ENCODE peak calls at places on chromosomes 6 and 20, in seven cellular contexts. H is aorta; X is neural progenitor cell; Y is HS-5; J is pancreas; G is stimulated activated naive B cell treated with anti-CD40 and anti-IgM and Interleukin-4, amounts not matched to agents 10 μg/mL and 1 μg/mL and 100 μg/mL, for 72 hours; F is M059J. C is an unnamed sample.

GRCh38 chr6:169397684-169398083 is 144.0 kb upstream of the THBS2 start:
- DNase-seq in X (no peak), J (no peak), G (no peak), F (no peak), Y (no peak), H (no peak), C (no peak)

GRCh38 chr6:117432273-117432672 is 6.5 kb upstream of the ROS1 start:
- DNase-seq in X (no peak), H (no peak), F (no peak), Y (no peak), G (no peak), J (no peak), C (no peak)

GRCh38 chr6:150959071-150959637 is 93.7 kb downstream of the MTHFD1L start:
- DNase-seq in F (no peak), H (no peak), Y (no peak), G (no peak), J (no peak), X (no peak), C (no peak)

GRCh38 chr20:8527998-8528397 is 395.9 kb downstream of the PLCB1 start:
- DNase-seq in Y (peak), G (no peak), J (no peak), X (no peak), F (peak), H (no peak), C (peak)

GRCh38 chr20:59013031-59013951 is 5.9 kb upstream of the TUBB1 start:
- DNase-seq in J (no peak), H (peak), X (no peak), Y (no peak), G (no peak), F (no peak), C (no peak)

GRCh38 chr6:139977887-139978332 is 603.5 kb upstream of the CITED2 start:
- DNase-seq in Y (no peak), G (no peak), J (no peak), X (no peak), F (peak), H (no peak), C (peak)

GRCh38 chr6:93057584-93057983 is 361.8 kb downstream of the EPHA7 start:
- DNase-seq in Y (no peak), F (no peak), H (no peak), X (no peak), G (no peak), J (no peak), C (no peak)

GRCh38 chr20:6184086-6184485 is 61.3 kb upstream of the FERMT1 start:
- DNase-seq in H (no peak), Y (no peak), F (no peak), G (no peak), J (no peak), X (no peak), C (peak)

GRCh38 chr6:159844737-159845645 is 44.9 kb downstream of the PNLDC1 start:
- DNase-seq in G (no peak), Y (no peak), H (no peak), X (no peak), F (no peak), J (no peak), C (no peak)

GRCh38 chr6:132764370-132764769 is 6.7 kb upstream of the VNN2 start:
- DNase-seq in X (peak), F (peak), H (no peak), Y (peak), G (no peak), J (peak), C (peak)

GRCh38 chr6:157763129-157763893 is 59.7 kb upstream of the SNX9 start:
- DNase-seq in X (no peak), J (peak), H (no peak), G (no peak), F (peak), Y (no peak), C (peak)

GRCh38 chr6:25637946-25638345 is 14.1 kb upstream of the SCGN start:
- DNase-seq in H (no peak), G (no peak), X (peak), Y (no peak), F (no peak), J (no peak), C (no peak)

GRCh38 chr20:54047741-54048140 is 22.7 kb downstream of the BCAS1 start:
- DNase-seq in J (no peak), G (no peak), F (no peak), X (no peak), Y (no peak), H (no peak), C (no peak)

GRCh38 chr20:64049060-64049886 is at the start of gene SOX18:
- DNase-seq in J (no peak), X (peak), H (no peak), Y (no peak), F (peak), G (no peak), C (peak)

GRCh38 chr6:55578537-55579363 is at the start of gene HMGCLL1:
- DNase-seq in J (peak), X (peak), H (peak), G (no peak), F (peak), Y (no peak), C (peak)

GRCh38 chr6:122692175-122692598 is 82.0 kb downstream of the PKIB start:
- DNase-seq in F (peak), J (no peak), H (no peak), G (no peak), Y (no peak), X (no peak), C (peak)

GRCh38 chr6:75180864-75181263 is 25.0 kb downstream of the COL12A1 start:
- DNase-seq in H (no peak), G (no peak), F (no peak), J (no peak), X (no peak), Y (no peak), C (no peak)

GRCh38 chr20:8293791-8294190 is 161.7 kb downstream of the PLCB1 start:
- DNase-seq in H (no peak), G (no peak), F (no peak), J (no peak), Y (no peak), X (no peak), C (no peak)

GRCh38 chr6:1572892-1573291 is 36.8 kb upstream of the FOXC1 start:
- DNase-seq in F (no peak), X (no peak), H (no peak), J (no peak), G (no peak), Y (no peak), C (no peak)

GRCh38 chr6:15351631-15352030 is 105.8 kb downstream of the JARID2 start:
- DNase-seq in G (no peak), Y (peak), F (peak), J (no peak), H (peak), X (no peak), C (peak)

GRCh38 chr6:155228549-155229166 is 35.2 kb upstream of the CLDN20 start:
- DNase-seq in J (no peak), F (no peak), X (no peak), G (no peak), H (no peak), Y (no peak), C (no peak)

GRCh38 chr20:14700641-14700965 is 363.2 kb upstream of the FLRT3 start:
- DNase-seq in Y (peak), J (no peak), X (no peak), G (no peak), H (no peak), F (peak), C (peak)

GRCh38 chr20:22681591-22682248 is 97.3 kb upstream of the FOXA2 start:
- DNase-seq in H (no peak), J (no peak), F (no peak), G (no peak), Y (no peak), X (no peak), C (no peak)

GRCh38 chr20:4083103-4083864 is 67.9 kb upstream of the RNF24 start:
- DNase-seq in F (no peak), X (no peak), H (no peak), G (no peak), Y (no peak), J (no peak), C (peak)

GRCh38 chr6:139657121-139657520 is 282.7 kb upstream of the CITED2 start:
- DNase-seq in X (no peak), Y (no peak), J (no peak), G (no peak), F (no peak), H (no peak), C (no peak)

GRCh38 chr6:44056392-44057237 is 70.6 kb downstream of the MRPL14 start:
- DNase-seq in Y (no peak), F (peak), X (no peak), G (no peak), J (no peak), H (peak), C (peak)

GRCh38 chr20:2693286-2693995 is 861 bp downstream of the EBF4 start:
- DNase-seq in H (peak), Y (no peak), G (peak), J (peak), X (peak), F (no peak), C (no peak)

GRCh38 chr6:24547243-24547642 is 52.5 kb downstream of the ALDH5A1 start:
- DNase-seq in F (peak), Y (no peak), G (no peak), H (no peak), X (peak), J (no peak), C (peak)

GRCh38 chr20:31698803-31699718 is 23.6 kb downstream of the BCL2L1 start:
- DNase-seq in G (no peak), Y (peak), X (no peak), J (no peak), H (no peak), F (peak), C (peak)

GRCh38 chr6:29653452-29654038 is 3.3 kb upstream of the MOG start:
- DNase-seq in H (no peak), J (no peak), Y (no peak), X (peak), G (no peak), F (peak), C (peak)

GRCh38 chr20:21387528-21387927 is 9.8 kb downstream of the NKX2-4 start:
- DNase-seq in H (no peak), Y (no peak), X (no peak), F (no peak), J (no peak), G (no peak), C (no peak)

GRCh38 chr20:62875419-62876355 is 14.1 kb upstream of the TCFL5 start:
- DNase-seq in X (peak), H (peak), Y (no peak), J (peak), G (no peak), F (peak), C (peak)

GRCh38 chr20:49399329-49399728 is 83.1 kb downstream of the KCNB1 start:
- DNase-seq in G (no peak), F (peak), X (no peak), J (no peak), H (no peak), Y (no peak), C (no peak)

GRCh38 chr6:118783931-118784528 is 109.9 kb upstream of the ASF1A start:
- DNase-seq in G (no peak), X (no peak), F (no peak), J (no peak), Y (no peak), H (no peak), C (peak)

GRCh38 chr6:41040101-41040910 is 1.3 kb upstream of the UNC5CL start:
- DNase-seq in Y (no peak), J (no peak), F (peak), X (no peak), G (no peak), H (peak), C (peak)

GRCh38 chr6:109186012-109186411 is 90.7 kb downstream of the CEP57L1 start:
- DNase-seq in Y (no peak), J (no peak), G (no peak), X (no peak), F (no peak), H (no peak), C (no peak)

C was measured in ELR.